ENCODE peak calls at places on chromosome 7, in four cellular contexts. One of them, this sample, is unnamed.

GRCh38 chr7:101708223-101708622 is 79.1 kb upstream of the MYL10 start:
- DNase-seq in foreskin fibroblast: no peak
- DNase-seq in NCI-H510A treated with DMSO at 0.1 percent for 48 hours: no peak
- DNase-seq in stimulated activated CD8-positive, alpha-beta memory T cell treated with anti-CD3 and anti-CD28 coated beads, Interleukin-2, amount 100 ng/mL, for 1 hour: no peak
- DNase-seq in this sample: no peak

GRCh38 chr7:44279286-44279685 is 46.1 kb downstream of the CAMK2B start:
- DNase-seq in foreskin fibroblast: no peak
- DNase-seq in NCI-H510A treated with DMSO at 0.1 percent for 48 hours: no peak
- DNase-seq in stimulated activated CD8-positive, alpha-beta memory T cell treated with anti-CD3 and anti-CD28 coated beads, Interleukin-2, amount 100 ng/mL, for 1 hour: no peak
- DNase-seq in this sample: no peak

GRCh38 chr7:135946289-135947055 is 30.7 kb downstream of the MTPN start:
- DNase-seq in foreskin fibroblast: no peak
- DNase-seq in NCI-H510A treated with DMSO at 0.1 percent for 48 hours: no peak
- DNase-seq in stimulated activated CD8-positive, alpha-beta memory T cell treated with anti-CD3 and anti-CD28 coated beads, Interleukin-2, amount 100 ng/mL, for 1 hour: no peak
- DNase-seq in this sample: no peak

GRCh38 chr7:107125475-107125874 is 43.3 kb upstream of the HBP1 start:
- DNase-seq in foreskin fibroblast: no peak
- DNase-seq in NCI-H510A treated with DMSO at 0.1 percent for 48 hours: peak; percentile 85
- DNase-seq in stimulated activated CD8-positive, alpha-beta memory T cell treated with anti-CD3 and anti-CD28 coated beads, Interleukin-2, amount 100 ng/mL, for 1 hour: no peak
- DNase-seq in this sample: no peak

GRCh38 chr7:135901585-135902540 is 75.3 kb downstream of the MTPN start:
- DNase-seq in foreskin fibroblast: no peak
- DNase-seq in NCI-H510A treated with DMSO at 0.1 percent for 48 hours: peak; percentile 9
- DNase-seq in stimulated activated CD8-positive, alpha-beta memory T cell treated with anti-CD3 and anti-CD28 coated beads, Interleukin-2, amount 100 ng/mL, for 1 hour: no peak
- DNase-seq in this sample: no peak

GRCh38 chr7:100865372-100865911 is 1.7 kb upstream of the TRIP6 start:
- DNase-seq in foreskin fibroblast: peak; percentile 56
- DNase-seq in NCI-H510A treated with DMSO at 0.1 percent for 48 hours: no peak
- DNase-seq in stimulated activated CD8-positive, alpha-beta memory T cell treated with anti-CD3 and anti-CD28 coated beads, Interleukin-2, amount 100 ng/mL, for 1 hour: no peak
- DNase-seq in this sample: no peak

GRCh38 chr7:129781128-129781855 is 169.8 kb downstream of the NRF1 start:
- DNase-seq in foreskin fibroblast: no peak
- DNase-seq in NCI-H510A treated with DMSO at 0.1 percent for 48 hours: peak; percentile 61
- DNase-seq in stimulated activated CD8-positive, alpha-beta memory T cell treated with anti-CD3 and anti-CD28 coated beads, Interleukin-2, amount 100 ng/mL, for 1 hour: no peak
- DNase-seq in this sample: no peak

GRCh38 chr7:111108526-111108925 is 17.6 kb downstream of the LRRN3 start:
- DNase-seq in foreskin fibroblast: peak; percentile 41
- DNase-seq in NCI-H510A treated with DMSO at 0.1 percent for 48 hours: no peak
- DNase-seq in stimulated activated CD8-positive, alpha-beta memory T cell treated with anti-CD3 and anti-CD28 coated beads, Interleukin-2, amount 100 ng/mL, for 1 hour: no peak
- DNase-seq in this sample: peak; percentile 75

GRCh38 chr7:68166525-68166924 is 1169.9 kb downstream of the TYW1 start:
- DNase-seq in foreskin fibroblast: no peak
- DNase-seq in NCI-H510A treated with DMSO at 0.1 percent for 48 hours: no peak
- DNase-seq in stimulated activated CD8-positive, alpha-beta memory T cell treated with anti-CD3 and anti-CD28 coated beads, Interleukin-2, amount 100 ng/mL, for 1 hour: no peak
- DNase-seq in this sample: no peak